ENCODE peak calls at places on chromosomes 13 and 19, in five cellular contexts. L is endothelial cell, D is breast epithelium, U is foreskin fibroblast, M is epithelial cell of esophagus. A is an unnamed sample.

GRCh38 chr13:97125810-97126738 is 96.1 kb upstream of the MBNL2 start:
- DNase-seq in L (no peak), U (peak; percentile 72), M (peak; percentile 89), D (no peak), A (peak; percentile 62)

GRCh38 chr13:111122056-111122455 is 6.9 kb downstream of the ARHGEF7 start:
- DNase-seq in D (no peak), M (no peak), L (no peak), U (no peak), A (no peak)

GRCh38 chr19:38304866-38305429 is 897 bp downstream of the C19orf33 start:
- DNase-seq in U (no peak), D (peak; percentile 54), M (peak; percentile 93), L (peak; percentile 44), A (no peak)

GRCh38 chr13:35566340-35566739 is 89.9 kb upstream of the MAB21L1 start:
- DNase-seq in L (no peak), D (no peak), U (peak; percentile 20), M (no peak), A (no peak)

GRCh38 chr13:75650991-75651390 is 14.9 kb downstream of the LMO7 start:
- DNase-seq in U (no peak), D (no peak), M (no peak), L (no peak), A (no peak)

GRCh38 chr13:25429466-25429865 is 57.7 kb downstream of the ATP8A2 start:
- DNase-seq in U (no peak), D (no peak), L (no peak), M (no peak), A (no peak)

GRCh38 chr13:59463023-59463422 is 700.7 kb downstream of the DIAPH3 start:
- DNase-seq in M (no peak), U (no peak), D (no peak), L (no peak), A (no peak)

GRCh38 chr13:45439000-45439399 is 20.8 kb upstream of the SLC25A30 start:
- DNase-seq in M (no peak), L (no peak), D (no peak), U (no peak), A (no peak)

GRCh38 chr19:2381151-2381822 is 21.2 kb downstream of the TMPRSS9 start:
- DNase-seq in D (no peak), M (no peak), U (peak; percentile 39), L (no peak), A (no peak)

GRCh38 chr19:42201489-42202289 is 15.8 kb downstream of the DEDD2 start:
- DNase-seq in D (no peak), U (no peak), M (no peak), L (no peak), A (peak; percentile 88)

GRCh38 chr13:107866666-107867623 is 348.4 kb downstream of the LIG4 start:
- DNase-seq in M (no peak), D (no peak), L (peak; percentile 43), U (peak; percentile 45), A (peak; percentile 21)

GRCh38 chr19:46970815-46971214 is 48.8 kb upstream of the NPAS1 start:
- DNase-seq in L (no peak), D (no peak), U (peak; percentile 96), M (peak; percentile 18), A (no peak)

GRCh38 chr13:43815204-43815603 is 28.4 kb upstream of the ENOX1 start:
- DNase-seq in D (no peak), L (no peak), M (no peak), U (peak; percentile 76), A (no peak)

GRCh38 chr13:28434934-28435333 is 60.0 kb downstream of the FLT1 start:
- DNase-seq in U (peak; percentile 51), D (no peak), L (no peak), M (no peak), A (no peak)

GRCh38 chr19:13463296-13463695 is 43.0 kb downstream of the CACNA1A start:
- DNase-seq in M (peak; percentile 8), D (no peak), U (peak; percentile 34), L (peak; percentile 61), A (peak; percentile 32)

GRCh38 chr13:52916483-52916990 is 68.1 kb upstream of the PCDH8 start:
- DNase-seq in L (no peak), M (no peak), D (no peak), U (no peak), A (no peak)

GRCh38 chr19:54938906-54939305 is 8.4 kb downstream of the NLRP7 start:
- DNase-seq in D (no peak), M (peak; percentile 3), U (no peak), L (no peak), A (no peak)

GRCh38 chr13:99379856-99380255 is 72.7 kb upstream of the GPR183 start:
- DNase-seq in L (no peak), U (no peak), D (no peak), M (no peak), A (no peak)

GRCh38 chr13:30082391-30082790 is 225.0 kb downstream of the KATNAL1 start:
- DNase-seq in M (no peak), L (no peak), D (no peak), U (no peak), A (no peak)

GRCh38 chr13:111029957-111030609 is 85.0 kb upstream of the ARHGEF7 start:
- DNase-seq in L (no peak), M (no peak), D (no peak), U (no peak), A (no peak)

GRCh38 chr19:32253683-32254020 is 91.8 kb upstream of the ZNF507 start:
- DNase-seq in D (no peak), U (no peak), M (no peak), L (no peak), A (no peak)

GRCh38 chr19:57934820-57935665 is at the start of gene ZNF418:
- DNase-seq in D (peak; percentile 57), M (peak; percentile 90), U (peak; percentile 89), L (peak; percentile 65), A (peak; percentile 49)

GRCh38 chr13:33543089-33543459 is 257.5 kb upstream of the STARD13 start:
- DNase-seq in L (no peak), D (no peak), M (no peak), U (no peak), A (no peak)

GRCh38 chr19:48174445-48175030 is 4.1 kb downstream of the ZSWIM9 start:
- DNase-seq in M (no peak), U (no peak), D (no peak), L (no peak), A (no peak)

GRCh38 chr13:45196622-45197021 is 4.2 kb downstream of the KCTD4 start:
- DNase-seq in M (peak; percentile 92), D (no peak), L (no peak), U (peak; percentile 78), A (no peak)

DNA sequence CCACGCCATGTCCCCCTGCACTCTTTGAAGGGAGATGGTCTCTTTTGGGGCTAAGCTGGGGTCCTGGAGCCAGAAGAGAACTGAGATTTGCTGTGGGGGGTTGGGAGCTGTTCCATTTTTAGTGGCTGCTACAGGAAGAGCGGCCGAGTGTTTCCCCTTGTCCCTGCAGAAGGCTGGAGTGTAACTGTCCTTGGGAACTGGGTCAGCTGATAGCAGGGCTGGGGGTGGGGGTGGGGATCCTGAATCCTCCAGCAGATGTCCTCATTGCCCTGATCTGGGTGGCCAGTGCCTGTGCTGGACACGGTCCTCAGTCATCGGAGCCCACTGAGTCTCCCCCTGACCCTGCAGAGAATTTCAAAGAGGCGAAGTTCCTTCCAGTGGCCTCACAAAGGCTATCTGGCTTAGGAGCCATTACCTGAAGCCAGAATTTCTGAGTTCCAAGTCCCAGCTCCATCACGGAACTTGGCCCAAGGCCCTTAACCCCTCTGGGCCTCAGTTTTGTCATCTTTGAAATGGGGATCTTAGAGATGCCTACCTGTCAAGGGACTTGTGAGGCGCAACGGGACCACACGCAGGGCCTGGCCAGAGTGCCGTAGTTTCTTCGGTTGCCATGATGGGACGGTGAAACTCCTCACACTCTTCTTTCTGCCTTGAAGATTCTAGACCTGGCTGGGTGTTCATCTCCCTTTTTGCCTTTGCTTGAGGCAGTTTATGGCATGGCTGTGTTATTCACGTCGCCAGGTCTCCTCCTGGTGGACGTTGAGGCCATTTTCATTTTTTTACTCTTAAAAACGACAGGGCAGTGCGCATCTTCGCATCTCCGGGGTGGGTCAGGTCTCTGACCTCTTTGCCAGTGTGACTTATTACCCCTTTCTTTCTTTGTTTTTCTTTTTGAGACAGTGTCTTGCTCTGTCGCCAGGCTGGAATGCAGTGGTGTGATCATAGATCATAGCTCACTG is 51.9 kb downstream of the DNM2 start:
- DNase-seq in D (no peak), U (peak; percentile 60), L (peak; percentile 58), M (peak; percentile 24), A (no peak)
- TF ChIP-seq CTCF in D (peak; percentile 7), U (peak; percentile 10), L (peak; percentile 21), M (no peak), A (no peak)

GRCh38 chr13:27172495-27172842 is 858 bp upstream of the USP12 start:
- DNase-seq in L (no peak), D (no peak), M (peak; percentile 46), U (peak; percentile 75), A (no peak)

GRCh38 chr13:27170521-27171243 is 929 bp downstream of the USP12 start:
- DNase-seq in D (no peak), L (peak; percentile 80), M (peak; percentile 37), U (peak; percentile 52), A (peak; percentile 43)

GRCh38 chr13:27170221-27170520 is 1.4 kb downstream of the USP12 start:
- DNase-seq in L (no peak), U (peak; percentile 81), D (no peak), M (peak; percentile 66), A (peak; percentile 54)

GRCh38 chr13:27171244-27171829 is at the start of gene USP12:
- DNase-seq in D (peak; percentile 26), M (no peak), L (no peak), U (peak; percentile 71), A (peak; percentile 51)

DNA sequence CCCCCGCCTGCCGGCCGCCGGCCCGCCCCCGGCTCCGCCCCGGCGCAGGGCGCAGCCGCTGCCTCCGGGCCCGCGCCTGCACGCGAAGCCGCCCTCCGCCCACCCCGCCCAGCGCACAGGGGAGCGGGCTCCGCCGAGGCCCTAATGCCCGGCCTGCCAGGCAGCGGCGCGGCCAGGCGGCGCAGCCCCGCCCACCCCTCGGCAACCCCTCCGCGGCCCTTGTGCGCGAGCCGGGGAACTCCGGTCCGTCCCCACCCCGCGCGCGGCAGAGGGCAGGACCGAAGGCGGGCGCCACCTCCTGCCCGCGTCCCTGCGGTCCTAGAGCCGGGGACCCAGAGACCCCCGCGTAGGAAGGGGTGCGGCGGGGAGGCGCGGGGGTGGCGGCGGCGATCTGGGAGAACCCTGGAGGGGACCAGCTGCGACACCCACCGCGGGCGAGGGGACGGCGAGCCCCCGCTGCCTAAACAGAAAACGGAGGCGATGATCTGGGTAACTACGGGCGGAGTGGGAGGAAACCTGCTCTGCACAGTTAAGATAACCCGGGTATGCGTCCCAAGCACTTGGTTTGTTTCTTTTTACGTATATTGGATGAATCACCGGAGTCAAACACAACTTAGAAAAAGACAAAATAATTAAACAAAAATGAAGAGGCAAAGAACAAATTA is 351 bp upstream of the USP12 start:
- DNase-seq in D (peak; percentile 85), U (peak; percentile 99), M (peak; percentile 92), L (peak; percentile 96), A (peak; percentile 91)
- TF ChIP-seq CTCF in D (no peak), U (no peak), M (no peak), L (no peak), A (no peak)

DNA sequence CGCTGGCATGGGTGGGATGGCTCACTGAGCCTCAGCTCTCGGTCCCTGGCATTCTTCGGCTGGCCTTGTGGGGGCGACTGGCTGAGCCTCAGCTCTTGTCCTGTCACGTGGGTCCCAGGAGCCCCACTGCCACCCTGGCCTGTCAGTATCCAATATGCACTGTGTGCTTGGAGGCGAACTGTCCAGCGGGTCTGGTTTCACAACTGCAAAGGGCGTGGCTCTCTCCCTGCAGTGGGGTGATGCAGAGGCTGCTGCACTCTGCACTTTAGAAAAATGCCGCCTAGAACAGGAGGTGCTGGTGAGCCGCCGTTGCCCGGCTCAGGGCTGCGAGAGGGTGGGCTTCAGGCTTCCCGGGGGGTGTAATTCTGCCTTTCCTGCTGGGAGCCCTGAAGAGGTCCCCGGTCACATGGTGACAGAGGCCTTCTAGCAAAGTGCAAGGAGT is 17.0 kb upstream of the TMEM255B start:
- DNase-seq in M (peak; percentile 53), D (no peak), L (peak; percentile 37), U (peak; percentile 87), A (no peak)
- TF ChIP-seq CTCF in M (no peak), D (no peak), L (no peak), U (no peak), A (no peak)

GRCh38 chr19:53365134-53365898 is at the start of gene ZNF525:
- DNase-seq in D (peak; percentile 91), U (peak; percentile 85), M (peak; percentile 93), L (peak; percentile 80), A (peak; percentile 97)
- TF ChIP-seq CTCF in D (peak; percentile 30), U (no peak), M (peak; percentile 15), L (peak; percentile 55), A (no peak)

A was measured in GM13976.